ENCODE peak calls at places on chromosomes 6 and 20, in eight cellular contexts. One of them, this sample, is unnamed.

GRCh38 chr20:39264506-39265172 is 302.5 kb downstream of the DHX35 start:
- DNase-seq in H9: peak
- DNase-seq in mesenchymal stem cell: peak
- DNase-seq in neural progenitor cell: peak
- DNase-seq in endothelial cell of umbilical vein: peak
- DNase-seq in SK-N-SH: peak
- DNase-seq in HCT116: peak
- DNase-seq in GM23248: peak
- DNase-seq in this sample: peak

GRCh38 chr6:11738681-11739375 is 39.8 kb downstream of the ADTRP start:
- DNase-seq in H9: no peak
- DNase-seq in mesenchymal stem cell: no peak
- DNase-seq in neural progenitor cell: peak
- DNase-seq in endothelial cell of umbilical vein: peak
- DNase-seq in SK-N-SH: no peak
- DNase-seq in HCT116: no peak
- DNase-seq in GM23248: no peak
- DNase-seq in this sample: peak

GRCh38 chr6:101935732-101936131 is 542.2 kb downstream of the GRIK2 start:
- DNase-seq in H9: no peak
- DNase-seq in mesenchymal stem cell: no peak
- DNase-seq in neural progenitor cell: no peak
- DNase-seq in endothelial cell of umbilical vein: no peak
- DNase-seq in SK-N-SH: no peak
- DNase-seq in HCT116: no peak
- DNase-seq in GM23248: no peak
- DNase-seq in this sample: no peak

GRCh38 chr6:15244605-15245360 is 1.1 kb upstream of the JARID2 start:
- DNase-seq in H9: peak
- DNase-seq in mesenchymal stem cell: peak
- DNase-seq in neural progenitor cell: peak
- DNase-seq in endothelial cell of umbilical vein: peak
- DNase-seq in SK-N-SH: no peak
- DNase-seq in HCT116: no peak
- DNase-seq in GM23248: peak
- DNase-seq in this sample: peak

GRCh38 chr6:21327326-21328140 is 266.0 kb upstream of the SOX4 start:
- DNase-seq in H9: peak
- DNase-seq in mesenchymal stem cell: no peak
- DNase-seq in neural progenitor cell: peak
- DNase-seq in endothelial cell of umbilical vein: no peak
- DNase-seq in SK-N-SH: no peak
- DNase-seq in HCT116: no peak
- DNase-seq in GM23248: no peak
- DNase-seq in this sample: no peak

GRCh38 chr6:131281471-131282270 is 146.4 kb downstream of the AKAP7 start:
- DNase-seq in H9: peak
- DNase-seq in mesenchymal stem cell: peak
- DNase-seq in neural progenitor cell: peak
- DNase-seq in endothelial cell of umbilical vein: peak
- DNase-seq in SK-N-SH: no peak
- DNase-seq in HCT116: no peak
- DNase-seq in GM23248: peak
- DNase-seq in this sample: peak

GRCh38 chr6:14074723-14075503 is 42.7 kb upstream of the CD83 start:
- DNase-seq in H9: no peak
- DNase-seq in mesenchymal stem cell: peak
- DNase-seq in neural progenitor cell: no peak
- DNase-seq in endothelial cell of umbilical vein: peak
- DNase-seq in SK-N-SH: peak
- DNase-seq in HCT116: no peak
- DNase-seq in GM23248: peak
- DNase-seq in this sample: peak

GRCh38 chr6:33297406-33297955 is 1.3 kb downstream of the RGL2 start:
- DNase-seq in H9: peak
- DNase-seq in mesenchymal stem cell: no peak
- DNase-seq in neural progenitor cell: peak
- DNase-seq in endothelial cell of umbilical vein: peak
- DNase-seq in SK-N-SH: peak
- DNase-seq in HCT116: no peak
- DNase-seq in GM23248: no peak
- DNase-seq in this sample: no peak

GRCh38 chr20:3854462-3854870 is 7.8 kb downstream of the MAVS start:
- DNase-seq in H9: no peak
- DNase-seq in mesenchymal stem cell: no peak
- DNase-seq in neural progenitor cell: no peak
- DNase-seq in endothelial cell of umbilical vein: no peak
- DNase-seq in SK-N-SH: no peak
- DNase-seq in HCT116: no peak
- DNase-seq in GM23248: no peak
- DNase-seq in this sample: no peak

GRCh38 chr20:52313335-52313963 is 121.9 kb upstream of the ZFP64 start:
- DNase-seq in H9: peak
- DNase-seq in mesenchymal stem cell: peak
- DNase-seq in neural progenitor cell: peak
- DNase-seq in endothelial cell of umbilical vein: peak
- DNase-seq in SK-N-SH: peak
- DNase-seq in HCT116: peak
- DNase-seq in GM23248: peak
- DNase-seq in this sample: peak

GRCh38 chr6:72740135-72740534 is 118.3 kb downstream of the KCNQ5 start:
- DNase-seq in H9: no peak
- DNase-seq in mesenchymal stem cell: no peak
- DNase-seq in neural progenitor cell: no peak
- DNase-seq in endothelial cell of umbilical vein: no peak
- DNase-seq in SK-N-SH: no peak
- DNase-seq in HCT116: no peak
- DNase-seq in GM23248: peak
- DNase-seq in this sample: no peak

GRCh38 chr6:144741659-144742058 is 456.5 kb downstream of the UTRN start:
- DNase-seq in H9: no peak
- DNase-seq in mesenchymal stem cell: no peak
- DNase-seq in neural progenitor cell: no peak
- DNase-seq in endothelial cell of umbilical vein: no peak
- DNase-seq in SK-N-SH: no peak
- DNase-seq in HCT116: no peak
- DNase-seq in GM23248: no peak
- DNase-seq in this sample: no peak

GRCh38 chr20:31712112-31712553 is 10.5 kb downstream of the BCL2L1 start:
- DNase-seq in H9: no peak
- DNase-seq in mesenchymal stem cell: no peak
- DNase-seq in neural progenitor cell: peak
- DNase-seq in endothelial cell of umbilical vein: no peak
- DNase-seq in SK-N-SH: no peak
- DNase-seq in HCT116: no peak
- DNase-seq in GM23248: no peak
- DNase-seq in this sample: no peak

GRCh38 chr6:118665011-118665410 is 13.6 kb upstream of the CEP85L start:
- DNase-seq in H9: no peak
- DNase-seq in mesenchymal stem cell: no peak
- DNase-seq in neural progenitor cell: no peak
- DNase-seq in endothelial cell of umbilical vein: no peak
- DNase-seq in SK-N-SH: no peak
- DNase-seq in HCT116: no peak
- DNase-seq in GM23248: no peak
- DNase-seq in this sample: no peak

GRCh38 chr6:96394727-96395126 is 126.9 kb upstream of the UFL1 start:
- DNase-seq in H9: no peak
- DNase-seq in mesenchymal stem cell: no peak
- DNase-seq in neural progenitor cell: peak
- DNase-seq in endothelial cell of umbilical vein: no peak
- DNase-seq in SK-N-SH: peak
- DNase-seq in HCT116: peak
- DNase-seq in GM23248: no peak
- DNase-seq in this sample: no peak

GRCh38 chr20:41249371-41249770 is 68.2 kb downstream of the ZHX3 start:
- DNase-seq in H9: no peak
- DNase-seq in mesenchymal stem cell: peak
- DNase-seq in neural progenitor cell: peak
- DNase-seq in endothelial cell of umbilical vein: peak
- DNase-seq in SK-N-SH: no peak
- DNase-seq in HCT116: no peak
- DNase-seq in GM23248: peak
- DNase-seq in this sample: peak

GRCh38 chr6:104995989-104996617 is 39.2 kb downstream of the LIN28B start:
- DNase-seq in H9: no peak
- DNase-seq in mesenchymal stem cell: peak
- DNase-seq in neural progenitor cell: no peak
- DNase-seq in endothelial cell of umbilical vein: peak
- DNase-seq in SK-N-SH: peak
- DNase-seq in HCT116: no peak
- DNase-seq in GM23248: peak
- DNase-seq in this sample: peak

GRCh38 chr20:52230406-52230805 is 38.8 kb upstream of the ZFP64 start:
- DNase-seq in H9: no peak
- DNase-seq in mesenchymal stem cell: peak
- DNase-seq in neural progenitor cell: no peak
- DNase-seq in endothelial cell of umbilical vein: no peak
- DNase-seq in SK-N-SH: no peak
- DNase-seq in HCT116: no peak
- DNase-seq in GM23248: peak
- DNase-seq in this sample: no peak

GRCh38 chr20:41697861-41698559 is 79.8 kb upstream of the CHD6 start:
- DNase-seq in H9: peak
- DNase-seq in mesenchymal stem cell: peak
- DNase-seq in neural progenitor cell: peak
- DNase-seq in endothelial cell of umbilical vein: peak
- DNase-seq in SK-N-SH: peak
- DNase-seq in HCT116: no peak
- DNase-seq in GM23248: peak
- DNase-seq in this sample: peak

GRCh38 chr6:154239392-154239791 is 117.2 kb downstream of the IPCEF1 start:
- DNase-seq in H9: no peak
- DNase-seq in mesenchymal stem cell: no peak
- DNase-seq in neural progenitor cell: no peak
- DNase-seq in endothelial cell of umbilical vein: no peak
- DNase-seq in SK-N-SH: no peak
- DNase-seq in HCT116: no peak
- DNase-seq in GM23248: no peak
- DNase-seq in this sample: no peak

DNA sequence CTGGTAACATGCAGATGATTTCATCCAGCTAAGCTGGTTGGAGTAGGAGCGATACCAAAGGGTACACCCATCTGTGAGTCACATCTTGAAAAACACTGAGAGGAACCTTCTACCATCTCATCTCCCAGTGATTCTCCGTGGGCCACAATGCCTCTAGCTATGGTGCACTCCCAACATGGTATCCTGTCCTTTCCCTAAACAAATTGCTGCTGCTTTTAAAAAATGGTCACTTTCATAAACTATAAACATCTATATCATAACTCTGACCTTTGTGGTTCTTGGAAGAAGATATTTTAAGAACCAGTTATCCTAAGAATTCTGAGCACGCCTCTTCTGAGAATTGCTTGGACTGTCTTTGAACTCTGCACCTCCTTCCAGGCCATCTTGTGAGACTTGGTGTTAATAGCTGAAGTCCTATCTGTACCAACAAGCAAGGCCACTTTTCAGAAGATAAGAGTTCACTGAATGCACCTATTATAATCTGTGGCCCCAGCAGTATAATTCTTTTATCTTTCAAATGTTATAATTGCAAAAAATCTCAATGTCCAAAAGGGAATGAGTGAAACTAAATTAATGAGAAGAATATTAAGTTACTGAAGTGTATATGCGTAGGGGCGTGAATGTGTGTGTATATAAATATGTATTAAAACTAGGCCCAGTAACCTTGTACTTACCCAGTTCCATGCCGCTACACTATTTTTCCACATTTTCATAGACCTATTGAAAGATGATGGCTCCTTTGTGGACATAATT is 70.5 kb upstream of the TPD52L1 start:
- DNase-seq in H9: no peak
- DNase-seq in mesenchymal stem cell: no peak
- DNase-seq in neural progenitor cell: no peak
- DNase-seq in endothelial cell of umbilical vein: no peak
- DNase-seq in SK-N-SH: no peak
- DNase-seq in HCT116: no peak
- DNase-seq in GM23248: no peak
- DNase-seq in this sample: no peak
- H3K27ac ChIP-seq in H9: no peak
- H3K27ac ChIP-seq in mesenchymal stem cell: no peak
- H3K27ac ChIP-seq in neural progenitor cell: no peak
- H3K27ac ChIP-seq in endothelial cell of umbilical vein: no peak
- H3K27ac ChIP-seq in SK-N-SH: no peak
- H3K27ac ChIP-seq in HCT116: no peak
- H3K27ac ChIP-seq in GM23248: no peak
- H3K27ac ChIP-seq in this sample: no peak

DNA sequence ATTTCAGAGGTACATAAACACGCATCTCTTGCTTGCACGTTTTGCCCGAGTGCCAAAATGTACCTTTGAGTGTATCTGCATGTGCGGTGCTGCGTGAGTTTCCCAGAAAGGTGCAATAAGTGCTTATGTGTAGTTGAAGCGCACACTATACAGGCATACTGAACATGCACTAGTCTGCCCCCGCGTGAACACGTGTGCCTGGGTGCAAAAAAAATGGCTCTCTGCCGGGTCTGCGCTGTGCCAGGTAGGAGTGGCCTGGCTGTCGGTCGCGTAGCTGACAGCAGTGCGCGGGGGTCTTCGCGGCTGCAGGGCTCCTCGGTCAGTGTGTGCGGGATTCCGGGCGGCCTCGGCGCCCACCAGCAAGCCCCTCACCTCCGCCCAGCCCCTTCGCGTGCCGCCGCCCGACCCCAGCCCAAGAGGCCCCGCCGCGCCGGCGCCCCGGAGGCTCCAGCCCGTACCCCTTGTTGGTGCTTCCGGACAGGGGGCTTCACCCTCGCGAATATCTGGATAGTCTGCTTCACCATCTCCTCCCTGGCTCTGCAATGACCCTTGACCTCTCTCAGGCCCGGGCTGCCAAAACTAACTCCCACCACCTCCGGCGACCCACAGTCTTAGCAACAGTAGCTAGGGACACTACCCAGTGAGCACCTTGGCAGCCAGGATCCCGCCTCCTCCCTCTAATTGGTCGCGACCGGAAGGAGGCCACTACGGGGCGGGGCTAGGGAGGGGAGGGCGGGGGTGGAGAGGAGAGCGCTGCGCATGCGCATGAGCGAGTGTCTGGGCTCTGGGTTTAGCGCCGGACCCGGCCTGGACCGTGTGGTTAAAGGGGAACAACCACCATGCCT is at the start of gene KIF6:
- DNase-seq in H9: peak
- DNase-seq in mesenchymal stem cell: peak
- DNase-seq in neural progenitor cell: peak
- DNase-seq in endothelial cell of umbilical vein: peak
- DNase-seq in SK-N-SH: peak
- DNase-seq in HCT116: no peak
- DNase-seq in GM23248: peak
- DNase-seq in this sample: peak
- H3K9ac ChIP-seq in H9: no peak
- H3K9ac ChIP-seq in mesenchymal stem cell: peak
- H3K9ac ChIP-seq in neural progenitor cell: no peak
- H3K9ac ChIP-seq in endothelial cell of umbilical vein: no peak
- H3K9ac ChIP-seq in SK-N-SH: peak
- H3K9ac ChIP-seq in HCT116: no peak
- H3K9ac ChIP-seq in GM23248: peak
- H3K9ac ChIP-seq in this sample: peak

GRCh38 chr20:23087587-23088275 is 1.6 kb upstream of the CD93 start:
- DNase-seq in H9: no peak
- DNase-seq in mesenchymal stem cell: no peak
- DNase-seq in neural progenitor cell: no peak
- DNase-seq in endothelial cell of umbilical vein: no peak
- DNase-seq in SK-N-SH: no peak
- DNase-seq in HCT116: no peak
- DNase-seq in GM23248: no peak
- DNase-seq in this sample: no peak
- H3K27ac ChIP-seq in H9: no peak
- H3K27ac ChIP-seq in mesenchymal stem cell: no peak
- H3K27ac ChIP-seq in neural progenitor cell: no peak
- H3K27ac ChIP-seq in endothelial cell of umbilical vein: peak
- H3K27ac ChIP-seq in SK-N-SH: no peak
- H3K27ac ChIP-seq in HCT116: no peak
- H3K27ac ChIP-seq in GM23248: no peak
- H3K27ac ChIP-seq in this sample: no peak

GRCh38 chr20:63731410-63731809 is 5.1 kb upstream of the LIME1 start:
- DNase-seq in H9: no peak
- DNase-seq in mesenchymal stem cell: no peak
- DNase-seq in neural progenitor cell: no peak
- DNase-seq in endothelial cell of umbilical vein: no peak
- DNase-seq in SK-N-SH: no peak
- DNase-seq in HCT116: no peak
- DNase-seq in GM23248: no peak
- DNase-seq in this sample: no peak
- H3K9ac ChIP-seq in H9: no peak
- H3K9ac ChIP-seq in mesenchymal stem cell: no peak
- H3K9ac ChIP-seq in neural progenitor cell: no peak
- H3K9ac ChIP-seq in endothelial cell of umbilical vein: no peak
- H3K9ac ChIP-seq in SK-N-SH: no peak
- H3K9ac ChIP-seq in HCT116: no peak
- H3K9ac ChIP-seq in GM23248: no peak
- H3K9ac ChIP-seq in this sample: no peak